ENCODE peak calls at places on chromosome 1, in eight cellular contexts. One of them, this sample, is unnamed.

GRCh38 chr1:94962745-94963265 is 35.9 kb upstream of the CNN3 start:
- DNase-seq in fibroblast of pulmonary artery: peak; percentile 65
- DNase-seq in HFF-Myc: no peak
- DNase-seq in fibroblast of lung: peak; percentile 65
- DNase-seq in neural crest cell: no peak
- DNase-seq in HCT116: no peak
- DNase-seq in cardiac muscle cell: no peak
- DNase-seq in AG04449: no peak
- DNase-seq in this sample: no peak

GRCh38 chr1:75614455-75615379 is 3.8 kb upstream of the SLC44A5 start:
- DNase-seq in fibroblast of pulmonary artery: peak; percentile 37
- DNase-seq in HFF-Myc: no peak
- DNase-seq in fibroblast of lung: peak; percentile 14
- DNase-seq in neural crest cell: peak; percentile 68
- DNase-seq in HCT116: peak; percentile 19
- DNase-seq in cardiac muscle cell: peak; percentile 80
- DNase-seq in AG04449: no peak
- DNase-seq in this sample: no peak

GRCh38 chr1:60865146-60865545 is 217.2 kb upstream of the NFIA start:
- DNase-seq in fibroblast of pulmonary artery: no peak
- DNase-seq in HFF-Myc: no peak
- DNase-seq in fibroblast of lung: no peak
- DNase-seq in neural crest cell: no peak
- DNase-seq in HCT116: no peak
- DNase-seq in cardiac muscle cell: no peak
- DNase-seq in AG04449: no peak
- DNase-seq in this sample: no peak

GRCh38 chr1:214445846-214446614 is 105.4 kb downstream of the PTPN14 start:
- DNase-seq in fibroblast of pulmonary artery: peak; percentile 54
- DNase-seq in HFF-Myc: peak; percentile 95
- DNase-seq in fibroblast of lung: peak; percentile 87
- DNase-seq in neural crest cell: no peak
- DNase-seq in HCT116: peak; percentile 83
- DNase-seq in cardiac muscle cell: no peak
- DNase-seq in AG04449: peak; percentile 89
- DNase-seq in this sample: peak; percentile 27

GRCh38 chr1:74652711-74653131 is 20.9 kb downstream of the ERICH3 start:
- DNase-seq in fibroblast of pulmonary artery: peak; percentile 41
- DNase-seq in HFF-Myc: peak; percentile 74
- DNase-seq in fibroblast of lung: peak; percentile 0
- DNase-seq in neural crest cell: no peak
- DNase-seq in HCT116: no peak
- DNase-seq in cardiac muscle cell: no peak
- DNase-seq in AG04449: no peak
- DNase-seq in this sample: no peak

GRCh38 chr1:25766721-25767436 is 33.1 kb upstream of the SELENON start:
- DNase-seq in fibroblast of pulmonary artery: no peak
- DNase-seq in HFF-Myc: no peak
- DNase-seq in fibroblast of lung: no peak
- DNase-seq in neural crest cell: no peak
- DNase-seq in HCT116: no peak
- DNase-seq in cardiac muscle cell: no peak
- DNase-seq in AG04449: no peak
- DNase-seq in this sample: no peak

GRCh38 chr1:166166400-166166699 is 451 bp downstream of the FAM78B start:
- DNase-seq in fibroblast of pulmonary artery: no peak
- DNase-seq in HFF-Myc: no peak
- DNase-seq in fibroblast of lung: no peak
- DNase-seq in neural crest cell: no peak
- DNase-seq in HCT116: no peak
- DNase-seq in cardiac muscle cell: no peak
- DNase-seq in AG04449: no peak
- DNase-seq in this sample: no peak

GRCh38 chr1:229694053-229694693 is 68.1 kb downstream of the URB2 start:
- DNase-seq in fibroblast of pulmonary artery: peak; percentile 63
- DNase-seq in HFF-Myc: peak; percentile 81
- DNase-seq in fibroblast of lung: peak; percentile 77
- DNase-seq in neural crest cell: no peak
- DNase-seq in HCT116: no peak
- DNase-seq in cardiac muscle cell: peak; percentile 39
- DNase-seq in AG04449: peak; percentile 26
- DNase-seq in this sample: no peak

GRCh38 chr1:21906173-21907078 is 30.7 kb downstream of the HSPG2 start:
- DNase-seq in fibroblast of pulmonary artery: peak; percentile 92
- DNase-seq in HFF-Myc: no peak
- DNase-seq in fibroblast of lung: peak; percentile 51
- DNase-seq in neural crest cell: no peak
- DNase-seq in HCT116: no peak
- DNase-seq in cardiac muscle cell: no peak
- DNase-seq in AG04449: no peak
- DNase-seq in this sample: no peak

DNA sequence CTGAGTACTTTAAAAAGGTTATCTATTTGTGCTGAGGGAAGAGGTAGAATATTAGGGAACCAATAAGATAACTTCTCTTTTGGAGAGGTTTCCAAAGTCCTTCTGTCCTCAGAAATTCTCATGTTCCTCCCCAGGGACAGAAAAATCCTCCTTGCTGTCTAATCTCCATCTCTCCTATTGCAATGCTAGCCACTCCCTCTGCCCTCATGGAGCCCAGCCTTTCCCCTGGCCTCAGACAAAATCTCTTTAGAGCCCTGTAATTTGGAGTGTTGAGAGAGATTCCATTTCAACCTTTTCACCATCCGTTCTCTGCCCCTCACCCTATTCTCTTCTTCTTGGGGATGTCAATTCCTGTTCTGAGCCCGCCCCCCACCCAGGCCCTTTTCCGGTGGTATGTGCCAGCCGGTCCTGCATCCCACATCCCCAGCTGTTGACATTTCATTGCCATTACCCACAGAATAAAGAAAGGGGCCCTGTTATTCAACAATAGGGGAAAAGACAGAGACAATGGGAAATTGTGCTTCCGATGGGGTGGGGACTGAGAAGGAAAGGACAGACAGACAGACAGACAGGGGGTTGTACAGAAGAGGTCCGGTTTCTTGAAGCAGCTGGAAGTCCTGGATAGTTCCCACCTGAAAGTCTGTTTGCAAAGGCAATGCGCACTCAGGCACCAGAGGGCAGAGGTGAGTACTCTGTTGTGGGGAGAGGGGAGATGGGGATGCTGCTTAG is at the start of gene HAPLN2:
- DNase-seq in fibroblast of pulmonary artery: peak; percentile 23
- DNase-seq in HFF-Myc: no peak
- DNase-seq in fibroblast of lung: no peak
- DNase-seq in neural crest cell: peak; percentile 48
- DNase-seq in HCT116: no peak
- DNase-seq in cardiac muscle cell: peak; percentile 53
- DNase-seq in AG04449: no peak
- DNase-seq in this sample: no peak
- TF ChIP-seq CTCF in fibroblast of pulmonary artery: peak; percentile 56
- TF ChIP-seq CTCF in HFF-Myc: peak; percentile 57
- TF ChIP-seq CTCF in fibroblast of lung: peak; percentile 21
- TF ChIP-seq CTCF in neural crest cell: peak; percentile 53
- TF ChIP-seq CTCF in HCT116: peak; percentile 61
- TF ChIP-seq CTCF in cardiac muscle cell: peak; percentile 57
- TF ChIP-seq CTCF in AG04449: peak; percentile 45
- TF ChIP-seq CTCF in this sample: peak; percentile 39

GRCh38 chr1:66239834-66240233 is 294.1 kb upstream of the SGIP1 start:
- DNase-seq in fibroblast of pulmonary artery: no peak
- DNase-seq in HFF-Myc: no peak
- DNase-seq in fibroblast of lung: no peak
- DNase-seq in neural crest cell: no peak
- DNase-seq in HCT116: no peak
- DNase-seq in cardiac muscle cell: no peak
- DNase-seq in AG04449: no peak
- DNase-seq in this sample: no peak
- TF ChIP-seq CTCF in fibroblast of pulmonary artery: no peak
- TF ChIP-seq CTCF in HFF-Myc: no peak
- TF ChIP-seq CTCF in fibroblast of lung: no peak
- TF ChIP-seq CTCF in neural crest cell: peak; percentile 29
- TF ChIP-seq CTCF in HCT116: peak; percentile 28
- TF ChIP-seq CTCF in cardiac muscle cell: no peak
- TF ChIP-seq CTCF in AG04449: no peak
- TF ChIP-seq CTCF in this sample: no peak

GRCh38 chr1:151888972-151889570 is 20.2 kb downstream of the THEM4 start:
- DNase-seq in fibroblast of pulmonary artery: no peak
- DNase-seq in HFF-Myc: no peak
- DNase-seq in fibroblast of lung: no peak
- DNase-seq in neural crest cell: no peak
- DNase-seq in HCT116: no peak
- DNase-seq in cardiac muscle cell: no peak
- DNase-seq in AG04449: no peak
- DNase-seq in this sample: no peak
- TF ChIP-seq CTCF in fibroblast of pulmonary artery: peak; percentile 31
- TF ChIP-seq CTCF in HFF-Myc: peak; percentile 5
- TF ChIP-seq CTCF in fibroblast of lung: peak; percentile 23
- TF ChIP-seq CTCF in neural crest cell: peak; percentile 67
- TF ChIP-seq CTCF in HCT116: peak; percentile 55
- TF ChIP-seq CTCF in cardiac muscle cell: peak; percentile 33
- TF ChIP-seq CTCF in AG04449: peak; percentile 19
- TF ChIP-seq CTCF in this sample: peak; percentile 23

DNA sequence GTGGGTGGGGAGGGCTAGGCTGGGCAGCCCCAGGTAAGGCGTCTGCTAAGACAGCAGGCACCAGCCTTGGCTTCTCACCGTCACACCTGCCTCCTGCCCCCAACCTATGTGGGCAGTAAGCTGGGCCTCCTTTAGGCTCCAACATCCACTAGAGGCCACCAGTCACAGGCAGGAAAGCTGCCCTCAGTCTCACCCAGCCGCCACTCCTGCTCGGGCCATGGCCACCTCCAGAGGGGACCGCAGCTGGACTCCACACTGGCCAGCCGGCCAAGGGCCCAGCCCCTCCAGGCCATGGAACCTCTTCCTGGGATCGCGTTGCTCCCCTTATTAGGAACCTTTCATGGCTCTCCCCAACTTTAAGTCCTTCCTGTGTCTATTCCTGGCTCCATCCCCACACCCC is 74.5 kb downstream of the MRPL37 start:
- DNase-seq in fibroblast of pulmonary artery: no peak
- DNase-seq in HFF-Myc: no peak
- DNase-seq in fibroblast of lung: no peak
- DNase-seq in neural crest cell: no peak
- DNase-seq in HCT116: no peak
- DNase-seq in cardiac muscle cell: no peak
- DNase-seq in AG04449: no peak
- DNase-seq in this sample: no peak
- TF ChIP-seq CTCF in fibroblast of pulmonary artery: no peak
- TF ChIP-seq CTCF in HFF-Myc: no peak
- TF ChIP-seq CTCF in fibroblast of lung: no peak
- TF ChIP-seq CTCF in neural crest cell: no peak
- TF ChIP-seq CTCF in HCT116: no peak
- TF ChIP-seq CTCF in cardiac muscle cell: no peak
- TF ChIP-seq CTCF in AG04449: peak; percentile 5
- TF ChIP-seq CTCF in this sample: no peak

GRCh38 chr1:209356909-209357498 is 226.5 kb upstream of the CAMK1G start:
- DNase-seq in fibroblast of pulmonary artery: no peak
- DNase-seq in HFF-Myc: no peak
- DNase-seq in fibroblast of lung: no peak
- DNase-seq in neural crest cell: no peak
- DNase-seq in HCT116: no peak
- DNase-seq in cardiac muscle cell: no peak
- DNase-seq in AG04449: no peak
- DNase-seq in this sample: no peak
- TF ChIP-seq CTCF in fibroblast of pulmonary artery: no peak
- TF ChIP-seq CTCF in HFF-Myc: no peak
- TF ChIP-seq CTCF in fibroblast of lung: no peak
- TF ChIP-seq CTCF in neural crest cell: no peak
- TF ChIP-seq CTCF in HCT116: no peak
- TF ChIP-seq CTCF in cardiac muscle cell: no peak
- TF ChIP-seq CTCF in AG04449: no peak
- TF ChIP-seq CTCF in this sample: no peak

DNA sequence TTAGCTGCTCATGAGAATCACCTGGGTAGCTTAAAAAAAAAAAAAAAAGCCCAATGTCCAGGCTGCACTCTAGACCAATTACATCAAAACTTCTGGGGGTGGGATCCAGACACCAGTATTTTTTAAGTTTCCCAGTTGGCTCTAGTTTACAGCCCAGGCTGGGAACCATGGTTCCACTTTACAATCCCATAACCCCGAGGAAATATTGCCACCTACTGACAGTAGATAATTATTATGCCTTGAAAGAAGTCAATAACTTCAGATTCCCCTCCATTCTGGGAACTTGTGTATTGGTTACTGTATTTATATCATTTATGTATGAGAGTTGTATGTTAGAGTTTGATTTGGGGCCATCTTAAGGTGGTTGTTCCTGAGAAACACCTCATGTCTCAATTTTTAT is 100.2 kb downstream of the SPATA46 start:
- DNase-seq in fibroblast of pulmonary artery: peak; percentile 60
- DNase-seq in HFF-Myc: peak; percentile 20
- DNase-seq in fibroblast of lung: peak; percentile 53
- DNase-seq in neural crest cell: no peak
- DNase-seq in HCT116: peak; percentile 26
- DNase-seq in cardiac muscle cell: peak; percentile 38
- DNase-seq in AG04449: no peak
- DNase-seq in this sample: peak; percentile 10
- TF ChIP-seq CTCF in fibroblast of pulmonary artery: peak; percentile 40
- TF ChIP-seq CTCF in HFF-Myc: peak; percentile 25
- TF ChIP-seq CTCF in fibroblast of lung: peak; percentile 36
- TF ChIP-seq CTCF in neural crest cell: peak; percentile 53
- TF ChIP-seq CTCF in HCT116: peak; percentile 61
- TF ChIP-seq CTCF in cardiac muscle cell: peak; percentile 45
- TF ChIP-seq CTCF in AG04449: peak; percentile 7
- TF ChIP-seq CTCF in this sample: peak; percentile 26

GRCh38 chr1:51926171-51926812 is 47.8 kb upstream of the NRDC start:
- DNase-seq in fibroblast of pulmonary artery: peak; percentile 73
- DNase-seq in HFF-Myc: no peak
- DNase-seq in fibroblast of lung: peak; percentile 44
- DNase-seq in neural crest cell: peak; percentile 3
- DNase-seq in HCT116: no peak
- DNase-seq in cardiac muscle cell: no peak
- DNase-seq in AG04449: no peak
- DNase-seq in this sample: no peak
- TF ChIP-seq CTCF in fibroblast of pulmonary artery: peak; percentile 62
- TF ChIP-seq CTCF in HFF-Myc: peak; percentile 52
- TF ChIP-seq CTCF in fibroblast of lung: peak; percentile 33
- TF ChIP-seq CTCF in neural crest cell: peak; percentile 36
- TF ChIP-seq CTCF in HCT116: peak; percentile 44
- TF ChIP-seq CTCF in cardiac muscle cell: peak; percentile 51
- TF ChIP-seq CTCF in AG04449: peak; percentile 52
- TF ChIP-seq CTCF in this sample: peak; percentile 41

GRCh38 chr1:190320952-190321351 is 156.7 kb downstream of the BRINP3 start:
- DNase-seq in fibroblast of pulmonary artery: peak; percentile 77
- DNase-seq in HFF-Myc: no peak
- DNase-seq in fibroblast of lung: peak; percentile 69
- DNase-seq in neural crest cell: no peak
- DNase-seq in HCT116: peak; percentile 28
- DNase-seq in cardiac muscle cell: peak; percentile 46
- DNase-seq in AG04449: peak; percentile 0
- DNase-seq in this sample: no peak
- TF ChIP-seq CTCF in fibroblast of pulmonary artery: peak; percentile 56
- TF ChIP-seq CTCF in HFF-Myc: no peak
- TF ChIP-seq CTCF in fibroblast of lung: peak; percentile 6
- TF ChIP-seq CTCF in neural crest cell: peak; percentile 64
- TF ChIP-seq CTCF in HCT116: peak; percentile 50
- TF ChIP-seq CTCF in cardiac muscle cell: peak; percentile 51
- TF ChIP-seq CTCF in AG04449: peak; percentile 30
- TF ChIP-seq CTCF in this sample: no peak

This sample was measured in AG09319.